ENCODE peak calls at places on chromosomes 2 and 18, in six cellular contexts. W, X, Y, U, C and N are unnamed samples.

GRCh38 chr18:8847900-8848299 is 142.5 kb downstream of the MTCL1 start:
- DNase-seq in W (no peak), X (no peak), Y (no peak), U (no peak), C (no peak), N (no peak)

GRCh38 chr2:153543639-153544071 is 65.1 kb upstream of the RPRM start:
- DNase-seq in W (no peak), X (no peak), Y (no peak), U (no peak), C (no peak), N (no peak)

GRCh38 chr2:165237056-165237455 is 2.2 kb upstream of the SCN2A start:
- DNase-seq in W (no peak), X (no peak), Y (no peak), U (no peak), C (no peak), N (no peak)

GRCh38 chr18:35083174-35083712 is 42.0 kb downstream of the MAPRE2 start:
- DNase-seq in W (no peak), X (no peak), Y (no peak), U (no peak), C (no peak), N (no peak)

GRCh38 chr2:12167525-12168317 is 421.3 kb downstream of the LPIN1 start:
- DNase-seq in W (peak; percentile 62), X (peak; percentile 9), Y (peak; percentile 46), U (peak; percentile 60), C (no peak), N (no peak)

GRCh38 chr2:48258750-48259149 is 271.2 kb upstream of the STON1 start:
- DNase-seq in W (no peak), X (no peak), Y (no peak), U (no peak), C (no peak), N (no peak)

GRCh38 chr2:101329026-101329425 is 20.5 kb upstream of the RNF149 start:
- DNase-seq in W (no peak), X (no peak), Y (no peak), U (no peak), C (no peak), N (no peak)

GRCh38 chr2:233178994-233179847 is 72.3 kb upstream of the ATG16L1 start:
- DNase-seq in W (peak; percentile 43), X (no peak), Y (no peak), U (no peak), C (no peak), N (no peak)

GRCh38 chr2:120308038-120308910 is 37.7 kb upstream of the INHBB start:
- DNase-seq in W (peak; percentile 20), X (no peak), Y (no peak), U (no peak), C (peak; percentile 35), N (no peak)

GRCh38 chr2:239916205-239917127 is 108.7 kb downstream of the NDUFA10 start:
- DNase-seq in W (no peak), X (no peak), Y (no peak), U (no peak), C (no peak), N (no peak)

GRCh38 chr18:34991561-34991960 is 49.7 kb upstream of the MAPRE2 start:
- DNase-seq in W (no peak), X (no peak), Y (no peak), U (no peak), C (no peak), N (no peak)

GRCh38 chr2:3670376-3670775 is 12.4 kb downstream of the ALLC start:
- DNase-seq in W (no peak), X (no peak), Y (no peak), U (no peak), C (no peak), N (no peak)

GRCh38 chr2:171530378-171530777 is 8.1 kb downstream of the CYBRD1 start:
- DNase-seq in W (no peak), X (no peak), Y (no peak), U (no peak), C (no peak), N (no peak)

GRCh38 chr2:98805412-98806265 is 74.7 kb upstream of the MGAT4A start:
- DNase-seq in W (no peak), X (no peak), Y (peak; percentile 42), U (peak; percentile 83), C (no peak), N (peak; percentile 100)

GRCh38 chr2:241391892-241392665 is 36.0 kb downstream of the FARP2 start:
- DNase-seq in W (peak; percentile 28), X (no peak), Y (peak; percentile 17), U (peak; percentile 73), C (no peak), N (peak; percentile 21)
- TF ChIP-seq CTCF in W (peak; percentile 18), X (peak; percentile 9), Y (peak; percentile 31), U (peak; percentile 69), C (peak; percentile 63), N (peak; percentile 24)

DNA sequence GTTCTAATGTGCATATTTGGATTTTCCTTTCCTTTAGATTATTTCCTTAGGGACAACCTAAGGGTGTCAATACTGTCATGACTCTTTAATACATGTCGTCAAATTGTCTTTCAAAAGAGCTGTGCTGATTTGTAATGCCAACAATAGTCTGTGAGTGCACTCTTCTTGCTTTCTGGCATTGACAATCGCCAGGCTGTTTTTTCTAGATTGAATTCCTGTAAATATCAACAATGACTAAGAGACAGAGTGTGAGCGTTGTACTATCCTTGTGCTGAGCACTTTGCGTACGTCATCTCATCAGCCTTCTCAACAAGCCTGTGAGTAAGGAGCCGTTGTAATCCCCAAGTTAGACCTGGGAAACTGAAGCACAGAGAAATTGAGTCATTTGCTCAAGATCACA is 96.0 kb downstream of the ACOXL start:
- DNase-seq in W (no peak), X (no peak), Y (no peak), U (no peak), C (no peak), N (no peak)
- TF ChIP-seq POLR2AphosphoS5 in W (no peak), X (no peak), Y (no peak), U (no peak), C (no peak), N (no peak)

DNA sequence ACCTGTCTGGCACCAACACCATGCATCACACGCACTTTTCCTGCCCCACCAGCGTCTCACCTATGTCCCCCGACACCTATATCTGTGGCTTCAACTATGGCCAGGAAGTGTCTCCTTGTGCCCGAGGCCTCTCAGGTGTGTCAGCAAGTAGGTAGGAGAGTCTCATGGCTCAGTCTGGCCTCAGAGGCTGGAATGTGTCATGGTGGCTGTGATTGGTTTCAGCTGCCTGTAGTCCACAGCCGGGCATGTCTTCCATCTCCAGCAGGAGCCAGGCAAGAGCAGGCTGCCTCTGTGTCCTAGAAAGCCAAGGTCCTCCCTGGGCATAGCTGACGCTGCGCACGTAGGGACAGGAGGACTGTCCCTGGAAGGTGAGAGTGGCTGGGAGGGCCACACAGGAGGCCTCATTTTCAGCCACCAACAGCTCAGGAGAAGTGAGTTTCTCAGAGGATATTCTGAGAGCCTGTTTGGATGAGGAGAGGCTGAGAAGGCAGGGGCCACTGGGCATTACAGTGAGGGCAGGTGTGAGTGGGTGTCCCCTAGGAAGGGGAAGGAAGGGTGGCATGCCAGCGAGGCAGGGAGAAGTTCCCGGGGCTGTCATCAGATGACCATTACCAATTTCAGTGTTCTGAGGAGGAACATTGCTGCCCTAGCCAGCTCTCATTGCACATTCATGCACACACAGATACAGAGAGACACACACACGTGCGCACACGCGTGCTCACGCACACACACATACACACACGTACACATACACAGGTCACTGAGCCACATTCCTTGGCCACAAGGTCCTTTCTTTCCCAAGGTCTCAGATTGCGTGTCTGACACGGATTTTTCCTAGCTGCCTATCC is 47.1 kb downstream of the SDC1 start:
- DNase-seq in W (no peak), X (no peak), Y (peak; percentile 20), U (no peak), C (no peak), N (no peak)
- TF ChIP-seq GABPA in W (no peak), X (no peak), Y (no peak), U (no peak), C (no peak), N (no peak)

DNA sequence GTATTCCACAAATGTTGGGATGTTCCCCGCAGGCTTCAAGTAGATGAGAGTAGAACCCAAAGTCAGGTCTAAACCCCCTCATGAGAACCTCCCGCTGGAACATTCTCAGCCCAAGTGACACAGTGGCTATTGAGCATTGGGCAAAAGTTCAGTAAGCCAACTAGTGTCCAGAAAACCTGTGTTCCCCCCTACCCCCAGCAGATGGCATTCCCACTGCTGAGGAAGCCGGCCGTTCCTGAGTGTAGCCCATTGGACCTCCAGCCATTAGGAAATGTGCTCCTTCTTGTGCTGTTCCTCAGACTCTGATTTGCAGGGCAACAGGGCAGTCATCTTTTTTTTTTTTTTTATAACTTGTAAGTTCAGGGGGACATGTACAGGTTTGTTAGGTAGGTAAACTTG is 152.1 kb downstream of the NCK2 start:
- DNase-seq in W (peak; percentile 30), X (no peak), Y (no peak), U (peak; percentile 62), C (no peak), N (no peak)
- TF ChIP-seq CTCF in W (peak; percentile 36), X (peak; percentile 29), Y (no peak), U (peak; percentile 83), C (no peak), N (no peak)

DNA sequence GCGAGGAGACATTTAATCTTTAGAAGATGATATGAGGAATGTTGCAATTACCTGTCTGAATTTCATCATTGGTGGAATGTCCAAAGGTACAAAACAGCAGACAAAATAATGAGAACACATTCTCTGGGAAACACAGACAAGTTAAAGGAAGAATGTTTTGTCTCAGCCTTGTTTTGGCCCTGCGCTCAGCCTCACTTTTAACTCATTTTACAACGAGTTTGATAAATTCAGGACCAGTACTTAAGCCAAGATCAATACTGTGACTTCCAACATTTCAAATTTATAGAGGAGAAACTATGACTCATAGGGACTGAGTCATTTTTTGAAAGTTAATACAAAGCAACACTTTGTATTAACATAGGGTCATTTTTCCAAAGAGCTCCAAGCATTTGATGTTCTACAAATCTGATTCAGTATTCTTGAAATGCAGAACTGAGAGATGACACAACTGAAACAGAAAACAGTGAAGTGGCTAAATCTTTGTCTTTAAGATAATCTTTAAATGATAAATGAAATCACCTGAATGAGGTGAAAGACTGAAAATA is 833.2 kb upstream of the CHAC2 start:
- DNase-seq in W (no peak), X (no peak), Y (no peak), U (peak; percentile 2), C (peak; percentile 46), N (no peak)
- TF ChIP-seq POLR2AphosphoS5 in W (no peak), X (no peak), Y (no peak), U (no peak), C (no peak), N (no peak)

DNA sequence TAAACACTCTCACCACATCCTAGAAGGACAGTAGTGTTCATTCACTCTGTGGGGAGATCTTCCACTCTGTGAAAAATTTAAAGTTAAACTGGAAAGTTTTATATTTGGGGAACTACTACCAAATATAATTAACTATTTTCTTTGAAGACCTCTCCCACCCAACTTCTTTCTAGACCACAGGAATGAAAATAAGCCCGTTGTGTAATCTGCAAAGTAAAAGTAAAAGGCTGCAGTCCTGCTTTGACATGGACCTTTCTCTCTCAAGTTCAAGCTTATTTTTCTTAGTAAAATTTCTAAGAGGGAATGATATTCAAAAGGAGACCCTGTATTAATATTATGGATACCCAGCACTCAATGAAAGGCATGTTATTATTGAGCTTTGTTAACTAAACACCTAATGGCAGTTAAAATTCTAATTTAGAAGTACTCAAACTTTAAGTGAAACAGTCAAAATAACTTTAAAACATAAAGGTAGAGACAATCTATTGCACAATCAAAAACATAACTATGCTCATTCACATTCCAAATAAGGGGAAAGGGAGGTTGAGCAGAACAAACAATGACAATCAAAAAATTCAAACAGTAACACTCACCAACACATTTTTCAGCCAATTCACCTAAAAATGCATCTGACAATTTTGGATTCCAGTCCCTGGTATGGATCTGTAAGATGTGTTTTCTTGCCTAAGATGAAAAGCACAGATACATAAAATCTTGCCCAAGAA is 98.5 kb downstream of the ATAD2B start:
- DNase-seq in W (no peak), X (no peak), Y (no peak), U (no peak), C (no peak), N (no peak)
- TF ChIP-seq GABPA in W (no peak), X (no peak), Y (no peak), U (no peak), C (no peak), N (no peak)